ENCODE peak calls at places on chromosomes 11 and 22, in four cellular contexts. One of them, this sample, is unnamed.

GRCh38 chr11:48055292-48056132 is 75.2 kb downstream of the PTPRJ start:
- DNase-seq in GM23248: no peak
- DNase-seq in NT2/D1: no peak
- DNase-seq in right atrium auricular region: no peak
- DNase-seq in this sample: no peak

GRCh38 chr11:111698852-111699559 is 67.2 kb downstream of the PPP2R1B start:
- DNase-seq in GM23248: peak
- DNase-seq in NT2/D1: no peak
- DNase-seq in right atrium auricular region: no peak
- DNase-seq in this sample: no peak

GRCh38 chr11:17927643-17928343 is 85.1 kb downstream of the SERGEF start:
- DNase-seq in GM23248: peak
- DNase-seq in NT2/D1: no peak
- DNase-seq in right atrium auricular region: no peak
- DNase-seq in this sample: no peak

GRCh38 chr22:37190262-37190780 is 2.3 kb upstream of the C1QTNF6 start:
- DNase-seq in GM23248: no peak
- DNase-seq in NT2/D1: no peak
- DNase-seq in right atrium auricular region: no peak
- DNase-seq in this sample: no peak

GRCh38 chr22:36334838-36335603 is 52.7 kb downstream of the MYH9 start:
- DNase-seq in GM23248: peak
- DNase-seq in NT2/D1: no peak
- DNase-seq in right atrium auricular region: no peak
- DNase-seq in this sample: no peak

GRCh38 chr11:118898400-118899295 is 15.0 kb downstream of the CXCR5 start:
- DNase-seq in GM23248: no peak
- DNase-seq in NT2/D1: no peak
- DNase-seq in right atrium auricular region: no peak
- DNase-seq in this sample: no peak

GRCh38 chr11:416051-416756 is 1.4 kb upstream of the SIGIRR start:
- DNase-seq in GM23248: no peak
- DNase-seq in NT2/D1: no peak
- DNase-seq in right atrium auricular region: no peak
- DNase-seq in this sample: no peak

GRCh38 chr22:30186048-30186447 is 60.5 kb downstream of the LIF start:
- DNase-seq in GM23248: no peak
- DNase-seq in NT2/D1: no peak
- DNase-seq in right atrium auricular region: no peak
- DNase-seq in this sample: no peak

GRCh38 chr11:46597155-46597554 is 3.3 kb upstream of the AMBRA1 start:
- DNase-seq in GM23248: no peak
- DNase-seq in NT2/D1: no peak
- DNase-seq in right atrium auricular region: no peak
- DNase-seq in this sample: no peak

DNA sequence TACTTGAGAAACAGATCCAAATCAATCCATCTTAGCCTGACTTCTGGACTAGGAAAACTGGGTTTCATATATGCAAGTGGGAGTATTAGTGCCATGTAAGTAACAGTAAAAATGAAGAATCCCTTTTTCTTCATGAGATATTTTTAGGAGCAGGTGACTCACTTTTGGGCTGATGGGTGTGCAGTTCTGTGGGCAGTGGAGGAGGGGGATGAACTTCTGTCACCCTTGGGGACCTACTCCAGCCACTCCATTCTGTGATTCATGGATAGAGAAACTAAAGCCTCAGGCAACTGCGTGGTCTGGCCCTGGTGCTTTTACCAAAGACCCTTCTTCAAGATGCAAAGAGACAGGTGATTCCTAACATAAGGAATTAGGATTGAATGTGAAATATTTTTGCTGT is 208.6 kb upstream of the NARS2 start:
- DNase-seq in GM23248: no peak
- DNase-seq in NT2/D1: no peak
- DNase-seq in right atrium auricular region: no peak
- DNase-seq in this sample: no peak
- H3K4me3 ChIP-seq in GM23248: no peak
- H3K4me3 ChIP-seq in NT2/D1: no peak
- H3K4me3 ChIP-seq in right atrium auricular region: no peak
- H3K4me3 ChIP-seq in this sample: no peak

DNA sequence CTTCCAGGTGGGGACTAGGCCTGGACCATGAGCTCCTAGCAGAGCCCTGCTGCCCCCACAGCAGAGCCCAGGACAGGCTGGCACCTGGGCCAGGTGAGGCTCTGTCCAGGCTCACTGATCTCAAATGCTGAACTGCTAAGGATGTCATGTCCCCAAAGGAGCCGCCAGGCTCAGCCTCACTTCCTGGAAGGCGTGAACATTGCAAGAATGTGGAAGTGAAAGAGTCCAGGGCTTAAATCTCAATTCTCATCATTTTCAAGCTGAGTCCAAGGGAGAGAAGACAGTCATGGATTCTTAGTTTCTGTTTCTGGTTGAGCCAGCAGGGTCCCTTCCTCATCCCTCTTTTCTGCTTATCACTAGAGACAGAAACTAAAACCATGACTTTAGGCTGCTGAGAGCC is 5.0 kb downstream of the ASCL2 start:
- DNase-seq in GM23248: no peak
- DNase-seq in NT2/D1: no peak
- DNase-seq in right atrium auricular region: peak
- DNase-seq in this sample: peak
- H3K4me3 ChIP-seq in GM23248: no peak
- H3K4me3 ChIP-seq in NT2/D1: no peak
- H3K4me3 ChIP-seq in right atrium auricular region: no peak
- H3K4me3 ChIP-seq in this sample: no peak

GRCh38 chr11:6646631-6647281 is 8.9 kb downstream of the DCHS1 start:
- DNase-seq in GM23248: peak
- DNase-seq in NT2/D1: no peak
- DNase-seq in right atrium auricular region: peak
- DNase-seq in this sample: peak

GRCh38 chr11:6647836-6648235 is 7.8 kb downstream of the DCHS1 start:
- DNase-seq in GM23248: no peak
- DNase-seq in NT2/D1: no peak
- DNase-seq in right atrium auricular region: peak
- DNase-seq in this sample: no peak

GRCh38 chr11:6646040-6646439 is 9.6 kb downstream of the DCHS1 start:
- DNase-seq in GM23248: peak
- DNase-seq in NT2/D1: no peak
- DNase-seq in right atrium auricular region: peak
- DNase-seq in this sample: peak

GRCh38 chr11:6648505-6648904 is 7.1 kb downstream of the DCHS1 start:
- DNase-seq in GM23248: no peak
- DNase-seq in NT2/D1: no peak
- DNase-seq in right atrium auricular region: peak
- DNase-seq in this sample: no peak

GRCh38 chr11:6647282-6647679 is 8.3 kb downstream of the DCHS1 start:
- DNase-seq in GM23248: peak
- DNase-seq in NT2/D1: no peak
- DNase-seq in right atrium auricular region: peak
- DNase-seq in this sample: peak
- H3K4me3 ChIP-seq in GM23248: no peak
- H3K4me3 ChIP-seq in NT2/D1: no peak
- H3K4me3 ChIP-seq in right atrium auricular region: no peak
- H3K4me3 ChIP-seq in this sample: peak

DNA sequence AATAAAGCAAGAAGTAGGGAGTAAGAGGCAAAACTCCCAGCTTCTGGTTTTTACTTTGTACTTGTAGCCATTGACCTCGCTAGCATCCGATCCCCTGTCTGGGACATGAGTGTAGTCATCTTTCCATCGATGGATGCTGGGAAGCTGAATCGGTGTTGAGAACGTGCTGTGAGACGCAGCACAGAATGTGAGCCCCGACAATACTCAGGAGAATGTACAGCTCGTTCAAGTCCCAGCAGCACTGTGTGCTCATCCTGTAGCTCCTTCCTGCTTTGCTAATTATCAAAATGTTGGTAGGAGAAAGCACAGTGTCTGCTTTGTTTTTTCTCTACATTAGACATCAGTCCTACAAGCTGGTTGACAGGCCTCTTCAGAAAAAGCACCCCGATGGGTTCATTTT is 56.6 kb downstream of the JAM3 start:
- DNase-seq in GM23248: no peak
- DNase-seq in NT2/D1: no peak
- DNase-seq in right atrium auricular region: no peak
- DNase-seq in this sample: no peak
- H3K4me3 ChIP-seq in GM23248: no peak
- H3K4me3 ChIP-seq in NT2/D1: no peak
- H3K4me3 ChIP-seq in right atrium auricular region: peak
- H3K4me3 ChIP-seq in this sample: peak

GRCh38 chr22:17774206-17774927 is at the start of gene BID:
- DNase-seq in GM23248: peak
- DNase-seq in NT2/D1: no peak
- DNase-seq in right atrium auricular region: no peak
- DNase-seq in this sample: no peak

GRCh38 chr22:17777005-17777716 is 2.9 kb upstream of the BID start:
- DNase-seq in GM23248: no peak
- DNase-seq in NT2/D1: no peak
- DNase-seq in right atrium auricular region: no peak
- DNase-seq in this sample: no peak

GRCh38 chr22:17774928-17775675 is 833 bp upstream of the BID start:
- DNase-seq in GM23248: no peak
- DNase-seq in NT2/D1: no peak
- DNase-seq in right atrium auricular region: no peak
- DNase-seq in this sample: no peak

GRCh38 chr22:17777717-17778044 is 3.4 kb upstream of the BID start:
- DNase-seq in GM23248: no peak
- DNase-seq in NT2/D1: no peak
- DNase-seq in right atrium auricular region: no peak
- DNase-seq in this sample: no peak

DNA sequence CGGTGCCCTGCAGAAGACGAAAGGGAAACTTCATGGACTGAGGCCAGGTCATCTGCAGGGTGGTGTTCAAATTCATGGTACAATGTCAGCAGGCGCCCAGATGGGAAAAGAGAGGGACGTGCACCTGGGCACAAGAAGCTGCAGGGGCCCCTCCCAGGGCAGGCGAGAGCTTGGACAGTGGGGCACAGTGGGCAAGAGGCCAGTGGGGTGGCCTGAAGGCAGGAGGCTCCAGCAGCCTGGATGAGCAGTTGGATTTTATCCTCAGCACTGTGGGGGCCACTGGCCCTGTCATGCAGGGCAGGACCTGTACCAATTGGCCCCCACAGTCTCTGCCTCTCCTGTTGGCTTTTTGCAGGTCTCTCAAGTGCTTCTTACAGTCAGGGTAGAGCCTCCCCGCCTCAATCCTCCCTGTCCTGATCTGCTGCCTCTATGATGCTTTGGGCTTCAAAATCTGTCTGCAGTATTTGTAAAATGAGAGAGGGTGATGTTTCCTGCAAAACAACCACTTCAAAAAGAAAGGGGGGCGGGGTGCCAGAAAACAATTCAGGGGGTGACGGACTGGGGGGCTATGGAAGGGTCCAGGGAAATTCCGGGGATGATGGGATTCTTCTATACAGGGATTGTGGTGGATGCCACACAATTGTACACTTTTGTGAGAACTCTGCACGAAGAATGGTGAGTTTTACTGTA is 1.7 kb upstream of the BID start:
- DNase-seq in GM23248: no peak
- DNase-seq in NT2/D1: no peak
- DNase-seq in right atrium auricular region: no peak
- DNase-seq in this sample: no peak
- H3K4me3 ChIP-seq in GM23248: no peak
- H3K4me3 ChIP-seq in NT2/D1: no peak
- H3K4me3 ChIP-seq in right atrium auricular region: no peak
- H3K4me3 ChIP-seq in this sample: no peak

GRCh38 chr11:32779131-32779530 is 15.3 kb downstream of the CCDC73 start:
- DNase-seq in GM23248: no peak
- DNase-seq in NT2/D1: no peak
- DNase-seq in right atrium auricular region: no peak
- DNase-seq in this sample: no peak
- H3K4me3 ChIP-seq in GM23248: no peak
- H3K4me3 ChIP-seq in NT2/D1: no peak
- H3K4me3 ChIP-seq in right atrium auricular region: no peak
- H3K4me3 ChIP-seq in this sample: no peak

GRCh38 chr11:134047586-134047999 is 21.3 kb upstream of the JAM3 start:
- DNase-seq in GM23248: peak
- DNase-seq in NT2/D1: no peak
- DNase-seq in right atrium auricular region: peak
- DNase-seq in this sample: peak

GRCh38 chr11:134048028-134048427 is 20.8 kb upstream of the JAM3 start:
- DNase-seq in GM23248: peak
- DNase-seq in NT2/D1: no peak
- DNase-seq in right atrium auricular region: no peak
- DNase-seq in this sample: no peak

GRCh38 chr11:134045799-134046635 is 22.9 kb upstream of the JAM3 start:
- DNase-seq in GM23248: no peak
- DNase-seq in NT2/D1: no peak
- DNase-seq in right atrium auricular region: no peak
- DNase-seq in this sample: no peak

GRCh38 chr11:134044514-134045284 is 24.2 kb upstream of the JAM3 start:
- DNase-seq in GM23248: no peak
- DNase-seq in NT2/D1: no peak
- DNase-seq in right atrium auricular region: no peak
- DNase-seq in this sample: no peak

GRCh38 chr11:134046681-134047449 is 22.0 kb upstream of the JAM3 start:
- DNase-seq in GM23248: no peak
- DNase-seq in NT2/D1: no peak
- DNase-seq in right atrium auricular region: no peak
- DNase-seq in this sample: no peak
- H3K4me3 ChIP-seq in GM23248: peak
- H3K4me3 ChIP-seq in NT2/D1: no peak
- H3K4me3 ChIP-seq in right atrium auricular region: peak
- H3K4me3 ChIP-seq in this sample: peak

GRCh38 chr22:45878051-45878764 is 98.8 kb downstream of the WNT7B start:
- DNase-seq in GM23248: no peak
- DNase-seq in NT2/D1: no peak
- DNase-seq in right atrium auricular region: no peak
- DNase-seq in this sample: peak
- H3K4me3 ChIP-seq in GM23248: no peak
- H3K4me3 ChIP-seq in NT2/D1: no peak
- H3K4me3 ChIP-seq in right atrium auricular region: no peak
- H3K4me3 ChIP-seq in this sample: no peak

This sample was measured in coronary artery.